ENCODE peak calls at places on chromosomes 16 and 17, in four cellular contexts. Y is fibroblast of the aortic adventitia, G is GM12865, M is heart right ventricle. X is an unnamed sample.

GRCh38 chr16:51637744-51638100 is 486.7 kb upstream of the SALL1 start:
- DNase-seq in G (no peak), Y (peak), M (no peak), X (peak)

GRCh38 chr17:44916059-44916780 is 920 bp upstream of the GFAP start:
- DNase-seq in G (no peak), M (no peak), Y (peak), X (no peak)

GRCh38 chr17:62735027-62735651 is 73.0 kb downstream of the MARCHF10 start:
- DNase-seq in M (no peak), Y (no peak), G (no peak), X (no peak)

GRCh38 chr16:54443839-54444238 is 157.3 kb upstream of the IRX3 start:
- DNase-seq in G (no peak), M (no peak), Y (no peak), X (no peak)

GRCh38 chr16:15772579-15773293 is 84.1 kb downstream of the MYH11 start:
- DNase-seq in G (no peak), M (no peak), Y (no peak), X (no peak)

GRCh38 chr17:78184868-78185267 is 2.0 kb downstream of the TK1 start:
- DNase-seq in G (no peak), M (no peak), Y (no peak), X (no peak)

GRCh38 chr17:624341-624860 is 90.2 kb downstream of the VPS53 start:
- DNase-seq in G (no peak), M (no peak), Y (peak), X (peak)

GRCh38 chr16:88672776-88673175 is 9.9 kb upstream of the MVD start:
- DNase-seq in G (no peak), Y (no peak), M (no peak), X (no peak)

GRCh38 chr17:47891545-47892088 is 4.4 kb upstream of the SP2 start:
- DNase-seq in Y (no peak), M (no peak), G (no peak), X (no peak)

GRCh38 chr16:23666919-23667659 is 11.6 kb upstream of the PLK1 start:
- DNase-seq in M (no peak), Y (no peak), G (no peak), X (no peak)

GRCh38 chr17:19401321-19402010 is 9.6 kb upstream of the RNF112 start:
- DNase-seq in G (no peak), M (no peak), Y (no peak), X (no peak)

GRCh38 chr17:51147641-51148040 is 5.7 kb upstream of the NME1 start:
- DNase-seq in Y (peak), M (no peak), G (no peak), X (peak)

GRCh38 chr17:27993161-27993695 is 49.2 kb upstream of the NLK start:
- DNase-seq in M (no peak), G (no peak), Y (no peak), X (no peak)

GRCh38 chr16:8961811-8962390 is 1.8 kb downstream of the USP7 start:
- DNase-seq in G (no peak), Y (peak), M (no peak), X (no peak)

GRCh38 chr17:56751145-56751743 is 82.5 kb downstream of the C17orf67 start:
- DNase-seq in G (no peak), Y (no peak), M (no peak), X (no peak)

GRCh38 chr16:21659124-21659523 is 4.6 kb upstream of the OTOA start:
- DNase-seq in Y (no peak), M (no peak), G (no peak), X (no peak)

GRCh38 chr16:24010440-24011089 is 174.8 kb downstream of the PRKCB start:
- DNase-seq in M (peak), Y (peak), G (peak), X (peak)

GRCh38 chr17:309361-309888 is 43.2 kb downstream of the RPH3AL start:
- DNase-seq in M (no peak), Y (no peak), G (peak), X (no peak)

GRCh38 chr17:80089762-80090161 is 11.6 kb upstream of the GAA start:
- DNase-seq in Y (no peak), M (no peak), G (no peak), X (no peak)

GRCh38 chr17:48002208-48002919 is 31.5 kb downstream of the CDK5RAP3 start:
- DNase-seq in G (peak), M (no peak), Y (peak), X (peak)

GRCh38 chr16:68356249-68356918 is 45.6 kb downstream of the PRMT7 start:
- DNase-seq in G (peak), M (no peak), Y (no peak), X (no peak)

GRCh38 chr16:68358951-68359350 is 48.1 kb downstream of the PRMT7 start:
- DNase-seq in M (no peak), Y (no peak), G (no peak), X (no peak)

GRCh38 chr16:68356919-68357286 is 46.1 kb downstream of the PRMT7 start:
- DNase-seq in Y (no peak), M (no peak), G (no peak), X (no peak)

GRCh38 chr16:68357923-68358322 is 47.1 kb downstream of the PRMT7 start:
- DNase-seq in Y (no peak), G (no peak), M (no peak), X (no peak)

DNA sequence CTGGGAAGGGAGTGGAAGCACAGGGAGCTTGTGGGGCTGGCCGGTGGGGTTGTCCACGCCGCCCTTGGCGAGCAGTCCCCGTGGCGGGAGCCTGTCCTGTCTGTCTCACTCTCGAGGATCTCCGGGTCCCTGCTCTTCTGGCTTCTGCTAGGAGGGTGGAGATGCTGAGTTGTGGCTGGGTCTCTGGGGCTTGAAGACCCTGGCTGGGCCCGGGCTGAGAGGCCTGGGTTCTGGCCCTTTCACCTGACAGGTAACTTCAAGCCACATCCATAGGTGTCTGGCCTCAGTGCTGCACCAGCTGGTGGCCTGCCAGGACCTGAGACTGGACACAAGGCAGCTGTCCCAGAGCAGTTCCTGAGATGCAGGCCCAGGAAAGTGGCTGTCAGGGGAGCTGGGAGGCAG is 46.7 kb downstream of the PRMT7 start:
- DNase-seq in G (no peak), M (no peak), Y (no peak), X (no peak)
- TF ChIP-seq CTCF in G (no peak), M (no peak), Y (no peak), X (no peak)

DNA sequence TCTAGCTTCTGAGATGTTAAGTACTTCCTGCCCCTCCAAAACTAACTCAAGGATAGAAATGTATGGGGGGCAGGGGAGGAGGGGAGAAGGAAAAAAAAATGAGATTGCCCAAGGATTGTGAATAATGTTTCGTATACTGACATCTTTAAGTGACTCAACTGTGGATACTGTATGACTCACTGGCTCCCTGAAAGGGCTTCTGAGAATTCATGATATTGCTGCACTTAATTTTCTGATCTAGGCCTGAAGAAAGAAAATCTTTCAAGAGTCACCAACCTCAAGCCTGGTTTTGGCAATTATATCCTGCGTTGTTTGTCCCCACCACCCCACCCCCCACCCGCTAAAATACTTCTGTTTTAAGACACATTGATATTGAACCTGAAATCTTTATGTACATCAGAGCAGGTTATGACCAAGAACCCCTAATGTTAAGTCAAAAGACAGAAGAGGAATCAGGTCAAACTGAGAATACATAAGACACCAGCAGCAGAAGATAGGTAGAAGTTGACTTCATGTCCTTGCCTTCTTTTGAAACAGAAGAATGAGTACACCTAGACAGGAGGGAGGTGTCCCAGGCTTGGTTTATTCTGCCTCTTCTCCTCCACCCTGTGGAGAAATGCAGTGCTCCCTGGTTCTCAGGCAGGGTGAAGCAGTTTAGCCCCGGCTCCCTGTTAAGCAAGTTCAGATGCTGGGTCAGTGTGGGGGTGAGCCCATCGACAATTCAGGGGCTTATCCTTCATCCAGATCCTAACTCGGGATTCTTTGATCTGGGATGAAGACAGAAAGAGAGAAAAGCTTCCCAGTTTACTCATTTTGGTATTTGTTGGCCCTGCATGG is 3.3 kb upstream of the FBXL20 start:
- DNase-seq in G (peak), M (no peak), Y (peak), X (peak)
- H3K4me3 ChIP-seq in G (no peak), M (no peak), Y (no peak), X (no peak)

GRCh38 chr16:19331794-19332193 is 46.3 kb downstream of the CLEC19A start:
- DNase-seq in G (no peak), Y (no peak), M (no peak), X (no peak)

GRCh38 chr16:19329932-19330331 is 44.4 kb downstream of the CLEC19A start:
- DNase-seq in M (no peak), Y (no peak), G (no peak), X (peak)

GRCh38 chr16:19328364-19328763 is 42.8 kb downstream of the CLEC19A start:
- DNase-seq in G (no peak), M (no peak), Y (no peak), X (no peak)

GRCh38 chr16:19330801-19331484 is 45.4 kb downstream of the CLEC19A start:
- DNase-seq in G (no peak), Y (peak), M (no peak), X (peak)
- TF ChIP-seq CTCF in G (no peak), Y (no peak), M (no peak), X (no peak)

GRCh38 chr17:49469831-49470568 is 25.1 kb upstream of the NGFR start:
- DNase-seq in M (peak), G (no peak), Y (no peak), X (no peak)
- H3K4me3 ChIP-seq in M (peak), G (no peak), Y (no peak), X (no peak)

GRCh38 chr16:70438983-70439862 is at the start of gene ST3GAL2:
- DNase-seq in G (peak), M (peak), Y (peak), X (peak)
- TF ChIP-seq CTCF in G (peak), M (peak), Y (peak), X (peak)

DNA sequence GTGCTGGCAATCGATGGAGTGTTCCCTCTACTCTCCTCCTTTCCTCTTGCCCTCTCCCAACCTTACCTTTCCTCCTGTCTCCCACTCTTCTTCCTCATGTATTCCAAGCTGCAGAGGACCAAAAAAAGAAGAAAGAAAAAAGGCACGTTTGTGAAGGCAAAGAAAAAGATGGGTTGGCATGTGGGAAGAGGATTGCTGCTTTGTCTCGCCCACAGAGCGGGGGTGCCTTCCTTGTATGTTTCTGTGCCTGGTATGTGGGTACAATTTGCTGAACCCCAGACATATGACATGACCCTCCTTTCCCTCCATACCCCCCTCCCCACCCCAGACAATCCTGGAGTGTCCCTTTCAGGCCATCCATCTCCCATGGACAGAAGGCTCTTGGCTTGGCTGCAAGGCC is 13.1 kb upstream of the CTCF start:
- DNase-seq in G (no peak), Y (no peak), M (no peak), X (no peak)
- H3K4me3 ChIP-seq in G (no peak), Y (no peak), M (no peak), X (no peak)

DNA sequence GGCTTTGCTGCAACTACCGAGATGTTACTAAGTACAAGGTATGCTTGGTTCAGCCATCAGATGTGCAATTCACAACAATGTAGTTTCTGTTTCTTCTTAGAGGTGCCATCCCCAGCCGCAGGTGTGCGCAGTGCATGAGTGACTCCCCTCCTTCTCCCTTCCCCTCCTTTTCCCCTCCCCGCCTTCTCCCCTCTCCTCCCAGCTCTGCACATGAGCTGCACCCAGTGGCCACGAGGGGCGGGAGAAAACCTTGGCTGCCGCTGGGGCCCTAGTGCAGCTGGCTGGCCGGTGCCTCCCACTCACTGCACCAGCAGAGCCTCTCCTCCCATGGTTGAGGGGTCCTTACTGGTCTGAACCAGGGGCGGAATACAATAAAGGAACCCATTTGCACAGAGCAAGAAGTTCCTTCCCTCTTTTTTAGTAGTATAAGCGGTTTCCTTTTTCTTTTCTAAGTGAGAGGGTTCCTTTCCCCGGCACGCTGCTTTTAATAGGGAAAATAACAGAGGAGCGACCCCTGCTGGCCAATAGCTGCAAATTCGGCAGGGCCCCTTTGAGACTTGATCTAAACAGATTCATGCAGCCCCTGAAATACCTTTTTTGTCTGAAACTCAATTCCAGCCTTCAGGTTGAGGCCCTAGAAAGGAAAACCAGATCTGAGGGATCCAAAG is 7.8 kb upstream of the CCL15 start:
- DNase-seq in Y (peak), M (no peak), G (peak), X (peak)
- TF ChIP-seq CTCF in Y (peak), M (no peak), G (peak), X (peak)

DNA sequence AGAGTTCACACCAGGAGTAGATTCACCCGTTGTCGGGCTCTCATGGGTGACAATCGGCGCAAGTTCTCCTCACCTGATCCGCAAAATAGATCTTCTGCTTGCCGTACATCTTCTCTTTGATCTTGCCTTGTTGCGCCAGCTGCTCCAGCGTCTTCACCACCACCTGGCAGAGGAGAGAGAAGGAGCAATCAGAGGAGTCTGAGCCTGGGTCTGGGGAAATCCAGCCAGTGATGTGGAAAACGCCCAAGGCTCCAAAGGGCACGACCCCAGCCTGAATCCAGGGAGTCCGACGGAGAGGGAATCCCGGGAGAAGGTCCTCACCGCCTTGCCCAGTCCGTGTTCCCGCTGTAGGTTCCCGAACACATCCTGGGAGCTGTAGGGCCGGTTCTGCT is 393 bp downstream of the PSMC3IP start:
- DNase-seq in Y (no peak), M (no peak), G (peak), X (no peak)
- H3K4me3 ChIP-seq in Y (peak), M (peak), G (peak), X (peak)

DNA sequence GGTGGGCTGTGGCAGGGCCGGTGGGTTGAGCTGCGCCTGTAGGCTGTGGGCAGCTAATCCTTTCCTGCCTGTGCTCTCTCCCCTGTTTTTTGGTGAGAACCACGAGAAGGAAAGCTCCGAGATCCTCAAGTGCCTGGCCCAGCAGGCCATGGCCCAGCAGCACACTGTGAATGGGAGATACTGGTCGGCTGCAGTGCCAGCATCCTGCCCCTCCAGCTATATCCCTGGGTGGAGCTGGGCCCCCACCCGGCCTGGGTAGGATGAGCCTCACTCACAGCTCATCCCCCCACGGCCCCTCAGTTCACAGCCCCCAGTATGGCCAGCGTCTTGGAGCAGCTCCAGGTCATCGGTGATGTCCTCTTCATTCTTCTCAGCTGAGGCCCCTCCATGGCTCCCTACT is 164.4 kb upstream of the ZNF267 start:
- DNase-seq in Y (no peak), M (no peak), G (no peak), X (no peak)
- TF ChIP-seq CTCF in Y (no peak), M (no peak), G (no peak), X (no peak)